ENCODE peak calls at places on chromosomes 2 and 18, in four cellular contexts. R, Y, F and N are unnamed samples.

GRCh38 chr18:49021433-49022129 is 70.8 kb upstream of the SMAD7 start:
- DNase-seq in F (peak), R (peak), Y (no peak), N (peak)

GRCh38 chr2:175398848-175399247 is 217.3 kb upstream of the ATP5MC3 start:
- DNase-seq in F (no peak), R (no peak), Y (no peak), N (no peak)

GRCh38 chr2:7594211-7594610 is 677.0 kb downstream of the RNF144A start:
- DNase-seq in F (no peak), Y (no peak), R (no peak), N (no peak)

GRCh38 chr2:57726294-57726693 is 320.3 kb upstream of the VRK2 start:
- DNase-seq in R (no peak), F (no peak), Y (no peak), N (no peak)

GRCh38 chr18:58649966-58650816 is 21.1 kb upstream of the MALT1 start:
- DNase-seq in R (no peak), Y (peak), F (no peak), N (no peak)

GRCh38 chr18:63410792-63411191 is 11.5 kb downstream of the VPS4B start:
- DNase-seq in Y (peak), R (no peak), F (no peak), N (peak)

GRCh38 chr2:1837458-1837857 is 93.1 kb upstream of the PXDN start:
- DNase-seq in R (no peak), Y (no peak), F (no peak), N (no peak)

GRCh38 chr2:6103949-6104348 is 411.8 kb downstream of the SOX11 start:
- DNase-seq in Y (no peak), F (no peak), R (peak), N (peak)

GRCh38 chr2:12155308-12156061 is 409.1 kb downstream of the LPIN1 start:
- DNase-seq in F (no peak), Y (peak), R (no peak), N (peak)

GRCh38 chr2:63661076-63661475 is 72.3 kb downstream of the MDH1 start:
- DNase-seq in Y (peak), F (no peak), R (no peak), N (no peak)

GRCh38 chr2:45651415-45652089 is at the start of gene PRKCE:
- DNase-seq in F (peak), Y (peak), R (peak), N (peak)